ENCODE peak calls at places on chromosome X, in four cellular contexts. One of them, this sample, is unnamed.

GRCh38 chrX:143757887-143758286 is 37.3 kb upstream of the SPANXN2 start:
- DNase-seq in suprapubic skin: no peak
- DNase-seq in spleen: no peak
- DNase-seq in lower leg skin: no peak
- DNase-seq in this sample: no peak

GRCh38 chrX:111652719-111653118 is 28.3 kb upstream of the ALG13 start:
- DNase-seq in suprapubic skin: no peak
- DNase-seq in spleen: no peak
- DNase-seq in lower leg skin: no peak
- DNase-seq in this sample: peak; percentile 3

GRCh38 chrX:41973208-41973607 is 49.9 kb upstream of the CASK start:
- DNase-seq in lower leg skin: no peak
- DNase-seq in spleen: no peak
- DNase-seq in suprapubic skin: no peak
- DNase-seq in this sample: no peak

GRCh38 chrX:98111684-98112083 is 1228.0 kb downstream of the RPA4 start:
- DNase-seq in suprapubic skin: no peak
- DNase-seq in lower leg skin: no peak
- DNase-seq in spleen: no peak
- DNase-seq in this sample: no peak

GRCh38 chrX:101619336-101619735 is 1.5 kb upstream of the ARMCX6 start:
- DNase-seq in lower leg skin: no peak
- DNase-seq in suprapubic skin: no peak
- DNase-seq in spleen: no peak
- DNase-seq in this sample: peak; percentile 5

GRCh38 chrX:108415891-108416290 is 22.3 kb downstream of the COL4A6 start:
- DNase-seq in lower leg skin: no peak
- DNase-seq in suprapubic skin: no peak
- DNase-seq in spleen: no peak
- DNase-seq in this sample: no peak

GRCh38 chrX:110359273-110359672 is 625 bp downstream of the RTL9 start:
- DNase-seq in spleen: no peak
- DNase-seq in lower leg skin: no peak
- DNase-seq in suprapubic skin: no peak
- DNase-seq in this sample: no peak

GRCh38 chrX:103734125-103734760 is 23.5 kb downstream of the TMEM31 start:
- DNase-seq in spleen: no peak
- DNase-seq in suprapubic skin: no peak
- DNase-seq in lower leg skin: no peak
- DNase-seq in this sample: no peak

GRCh38 chrX:16114640-16115039 is 8.7 kb upstream of the GRPR start:
- DNase-seq in spleen: no peak
- DNase-seq in lower leg skin: no peak
- DNase-seq in suprapubic skin: no peak
- DNase-seq in this sample: no peak

GRCh38 chrX:55907968-55908607 is 190.5 kb downstream of the RRAGB start:
- DNase-seq in lower leg skin: peak; percentile 31
- DNase-seq in spleen: peak; percentile 84
- DNase-seq in suprapubic skin: no peak
- DNase-seq in this sample: peak; percentile 65

GRCh38 chrX:44306336-44306735 is 37.1 kb downstream of the EFHC2 start:
- DNase-seq in suprapubic skin: no peak
- DNase-seq in lower leg skin: peak; percentile 24
- DNase-seq in spleen: no peak
- DNase-seq in this sample: no peak

GRCh38 chrX:150842198-150842553 is 56.3 kb downstream of the CD99L2 start:
- DNase-seq in lower leg skin: no peak
- DNase-seq in spleen: no peak
- DNase-seq in suprapubic skin: no peak
- DNase-seq in this sample: no peak

GRCh38 chrX:150980186-150980585 is 2.9 kb upstream of the HMGB3 start:
- DNase-seq in suprapubic skin: no peak
- DNase-seq in lower leg skin: no peak
- DNase-seq in spleen: no peak
- DNase-seq in this sample: no peak

GRCh38 chrX:15816886-15817285 is 26.6 kb downstream of the ZRSR2 start:
- DNase-seq in spleen: no peak
- DNase-seq in suprapubic skin: no peak
- DNase-seq in lower leg skin: no peak
- DNase-seq in this sample: no peak

GRCh38 chrX:115630204-115630603 is 69.2 kb downstream of the PLS3 start:
- DNase-seq in spleen: no peak
- DNase-seq in lower leg skin: no peak
- DNase-seq in suprapubic skin: no peak
- DNase-seq in this sample: no peak

GRCh38 chrX:44890247-44890646 is 17.3 kb downstream of the KDM6A start:
- DNase-seq in lower leg skin: no peak
- DNase-seq in spleen: no peak
- DNase-seq in suprapubic skin: no peak
- DNase-seq in this sample: no peak

GRCh38 chrX:72714471-72714916 is 388 bp upstream of the PHKA1 start:
- DNase-seq in lower leg skin: peak; percentile 18
- DNase-seq in spleen: peak; percentile 75
- DNase-seq in suprapubic skin: peak; percentile 79
- DNase-seq in this sample: peak; percentile 36

GRCh38 chrX:77597090-77597489 is 149.9 kb downstream of the FGF16 start:
- DNase-seq in suprapubic skin: no peak
- DNase-seq in lower leg skin: no peak
- DNase-seq in spleen: no peak
- DNase-seq in this sample: peak; percentile 0

GRCh38 chrX:97060019-97060418 is 176.3 kb downstream of the RPA4 start:
- DNase-seq in lower leg skin: no peak
- DNase-seq in suprapubic skin: no peak
- DNase-seq in spleen: no peak
- DNase-seq in this sample: no peak

GRCh38 chrX:3939967-3940610 is 226.6 kb upstream of the PRKX start:
- DNase-seq in suprapubic skin: no peak
- DNase-seq in lower leg skin: no peak
- DNase-seq in spleen: no peak
- DNase-seq in this sample: peak; percentile 15

GRCh38 chrX:100083146-100083715 is 326.8 kb downstream of the PCDH19 start:
- DNase-seq in spleen: no peak
- DNase-seq in lower leg skin: no peak
- DNase-seq in suprapubic skin: no peak
- DNase-seq in this sample: no peak

GRCh38 chrX:136219893-136220292 is 31.3 kb downstream of the MAP7D3 start:
- DNase-seq in lower leg skin: no peak
- DNase-seq in suprapubic skin: no peak
- DNase-seq in spleen: no peak
- DNase-seq in this sample: no peak

GRCh38 chrX:123731258-123731986 is 1.4 kb downstream of the THOC2 start:
- DNase-seq in lower leg skin: no peak
- DNase-seq in suprapubic skin: no peak
- DNase-seq in spleen: no peak
- DNase-seq in this sample: peak; percentile 67

GRCh38 chrX:123728554-123728953 is 4.3 kb downstream of the THOC2 start:
- DNase-seq in lower leg skin: no peak
- DNase-seq in spleen: no peak
- DNase-seq in suprapubic skin: no peak
- DNase-seq in this sample: no peak

GRCh38 chrX:123731987-123732678 is 719 bp downstream of the THOC2 start:
- DNase-seq in lower leg skin: no peak
- DNase-seq in suprapubic skin: no peak
- DNase-seq in spleen: peak; percentile 82
- DNase-seq in this sample: peak; percentile 67

GRCh38 chrX:123736333-123736921 is 3.6 kb upstream of the THOC2 start:
- DNase-seq in suprapubic skin: no peak
- DNase-seq in lower leg skin: no peak
- DNase-seq in spleen: no peak
- DNase-seq in this sample: no peak

GRCh38 chrX:123732679-123733363 is at the start of gene THOC2:
- DNase-seq in spleen: peak; percentile 92
- DNase-seq in suprapubic skin: peak; percentile 88
- DNase-seq in lower leg skin: peak; percentile 83
- DNase-seq in this sample: peak; percentile 85
- TF ChIP-seq POLR2A in spleen: no peak
- TF ChIP-seq POLR2A in suprapubic skin: peak; percentile 30
- TF ChIP-seq POLR2A in lower leg skin: no peak
- TF ChIP-seq POLR2A in this sample: peak; percentile 69

DNA sequence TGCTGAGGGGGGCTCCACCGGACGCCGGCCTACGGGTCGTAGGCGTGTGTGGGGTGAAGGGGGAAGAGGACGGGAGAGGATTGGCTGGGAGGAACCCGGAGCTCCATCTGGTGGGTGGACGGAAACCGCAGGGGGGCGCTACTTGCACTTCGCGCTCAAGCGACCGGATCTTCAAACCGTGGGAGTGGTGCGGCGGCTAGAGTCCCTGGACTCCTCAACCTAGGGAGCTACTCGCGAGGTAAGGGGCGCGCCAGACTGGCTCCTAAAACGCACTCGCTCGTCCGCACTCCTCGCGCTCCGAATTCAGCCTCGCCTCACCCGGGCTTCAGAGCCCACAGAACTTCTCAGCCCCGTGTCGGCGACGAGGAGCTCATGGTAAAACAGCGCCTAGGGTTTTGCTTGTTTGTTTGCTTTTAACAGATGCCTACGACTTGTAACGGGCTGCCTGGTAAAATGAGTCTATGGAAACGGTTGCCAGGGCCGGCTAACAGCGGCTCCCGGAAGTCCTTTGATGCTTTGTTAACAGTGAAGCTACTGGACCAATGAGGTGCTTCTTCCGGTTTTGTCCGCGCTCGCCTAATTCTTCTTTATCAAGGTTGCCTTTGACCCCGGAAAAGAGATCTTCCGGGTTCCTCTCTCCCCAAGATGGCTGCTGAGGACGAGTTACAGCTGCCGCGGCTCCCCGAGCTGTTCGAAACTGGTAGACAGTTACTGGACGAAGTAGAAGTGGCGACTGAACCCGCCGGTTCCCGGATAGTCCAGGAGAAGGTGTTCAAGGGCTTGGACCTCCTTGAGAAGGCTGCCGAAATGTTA is at the start of gene IGBP1:
- DNase-seq in spleen: peak; percentile 93
- DNase-seq in lower leg skin: peak; percentile 82
- DNase-seq in suprapubic skin: peak; percentile 88
- DNase-seq in this sample: peak; percentile 91
- TF ChIP-seq POLR2A in spleen: no peak
- TF ChIP-seq POLR2A in lower leg skin: no peak
- TF ChIP-seq POLR2A in suprapubic skin: no peak
- TF ChIP-seq POLR2A in this sample: peak; percentile 85

GRCh38 chrX:106901781-106902219 is 1.3 kb downstream of the RIPPLY1 start:
- DNase-seq in lower leg skin: no peak
- DNase-seq in suprapubic skin: no peak
- DNase-seq in spleen: no peak
- DNase-seq in this sample: no peak
- TF ChIP-seq POLR2A in lower leg skin: no peak
- TF ChIP-seq POLR2A in suprapubic skin: no peak
- TF ChIP-seq POLR2A in spleen: no peak
- TF ChIP-seq POLR2A in this sample: no peak

GRCh38 chrX:53716328-53717088 is 30.0 kb upstream of the HUWE1 start:
- DNase-seq in suprapubic skin: no peak
- DNase-seq in spleen: no peak
- DNase-seq in lower leg skin: no peak
- DNase-seq in this sample: no peak
- TF ChIP-seq POLR2A in suprapubic skin: no peak
- TF ChIP-seq POLR2A in spleen: no peak
- TF ChIP-seq POLR2A in lower leg skin: no peak
- TF ChIP-seq POLR2A in this sample: no peak

GRCh38 chrX:47558436-47558835 is 2.6 kb upstream of the ARAF start:
- DNase-seq in spleen: no peak
- DNase-seq in suprapubic skin: no peak
- DNase-seq in lower leg skin: no peak
- DNase-seq in this sample: no peak

GRCh38 chrX:47562615-47563243 is 1.7 kb downstream of the ARAF start:
- DNase-seq in suprapubic skin: no peak
- DNase-seq in lower leg skin: no peak
- DNase-seq in spleen: peak; percentile 75
- DNase-seq in this sample: peak; percentile 60

GRCh38 chrX:47561653-47562151 is 697 bp downstream of the ARAF start:
- DNase-seq in suprapubic skin: no peak
- DNase-seq in lower leg skin: no peak
- DNase-seq in spleen: no peak
- DNase-seq in this sample: no peak

GRCh38 chrX:47560179-47560830 is 700 bp upstream of the ARAF start:
- DNase-seq in suprapubic skin: no peak
- DNase-seq in lower leg skin: no peak
- DNase-seq in spleen: peak; percentile 81
- DNase-seq in this sample: no peak

GRCh38 chrX:47560831-47561652 is at the start of gene ARAF:
- DNase-seq in lower leg skin: peak; percentile 96
- DNase-seq in suprapubic skin: peak; percentile 95
- DNase-seq in spleen: peak; percentile 96
- DNase-seq in this sample: peak; percentile 99
- TF ChIP-seq POLR2A in lower leg skin: peak; percentile 11
- TF ChIP-seq POLR2A in suprapubic skin: peak; percentile 53
- TF ChIP-seq POLR2A in spleen: peak; percentile 4
- TF ChIP-seq POLR2A in this sample: peak; percentile 81

GRCh38 chrX:40647307-40648197 is at the start of gene CXorf38:
- DNase-seq in lower leg skin: peak; percentile 83
- DNase-seq in suprapubic skin: peak; percentile 89
- DNase-seq in spleen: peak; percentile 97
- DNase-seq in this sample: peak; percentile 96
- TF ChIP-seq POLR2A in lower leg skin: no peak
- TF ChIP-seq POLR2A in suprapubic skin: peak; percentile 15
- TF ChIP-seq POLR2A in spleen: peak; percentile 29
- TF ChIP-seq POLR2A in this sample: peak; percentile 38

GRCh38 chrX:48539345-48540014 is at the start of gene TBC1D25:
- DNase-seq in suprapubic skin: peak; percentile 97
- DNase-seq in spleen: peak; percentile 98
- DNase-seq in lower leg skin: peak; percentile 97
- DNase-seq in this sample: peak; percentile 98
- TF ChIP-seq POLR2A in suprapubic skin: peak; percentile 32
- TF ChIP-seq POLR2A in spleen: no peak
- TF ChIP-seq POLR2A in lower leg skin: no peak
- TF ChIP-seq POLR2A in this sample: no peak

DNA sequence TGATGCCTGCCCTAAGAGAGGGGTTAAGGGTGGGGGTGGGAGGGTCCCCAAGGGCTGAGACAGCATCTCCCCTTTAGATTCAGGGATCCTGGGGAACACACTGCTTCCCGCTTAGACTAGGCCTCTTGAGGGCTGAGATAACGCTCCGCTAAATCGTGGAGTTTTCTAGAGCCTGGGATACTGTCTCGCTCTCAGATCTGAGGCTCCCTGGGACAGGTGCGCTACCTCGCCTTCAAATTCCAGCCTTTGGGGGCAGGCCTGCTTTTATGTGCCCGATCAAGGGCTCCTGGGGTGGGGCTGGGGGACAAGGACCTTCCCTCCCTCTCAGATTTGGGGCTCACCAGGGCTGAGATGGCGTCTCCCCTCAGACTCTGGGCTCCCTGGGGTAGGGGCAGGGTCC is 440 bp upstream of the ARHGAP36 start:
- DNase-seq in suprapubic skin: no peak
- DNase-seq in spleen: no peak
- DNase-seq in lower leg skin: no peak
- DNase-seq in this sample: no peak
- TF ChIP-seq POLR2A in suprapubic skin: no peak
- TF ChIP-seq POLR2A in spleen: no peak
- TF ChIP-seq POLR2A in lower leg skin: no peak
- TF ChIP-seq POLR2A in this sample: no peak

GRCh38 chrX:154097003-154097596 is 417 bp downstream of the MECP2 start:
- DNase-seq in spleen: peak; percentile 90
- DNase-seq in suprapubic skin: peak; percentile 77
- DNase-seq in lower leg skin: peak; percentile 31
- DNase-seq in this sample: peak; percentile 83
- TF ChIP-seq POLR2A in spleen: no peak
- TF ChIP-seq POLR2A in suprapubic skin: no peak
- TF ChIP-seq POLR2A in lower leg skin: no peak
- TF ChIP-seq POLR2A in this sample: no peak